ENCODE peak calls at places on chromosomes 6 and 20, in four cellular contexts. F is HL-60; A is cardiac muscle cell; O is stimulated activated naive CD8-positive, alpha-beta T cell treated with anti-CD3 and anti-CD28 coated beads, Interleukin-15, Interleukin-2, amounts not matched to agents 100 U/mL and 50 U/mL, for 24 hours. G is an unnamed sample.

GRCh38 chr20:62088258-62089127 is 22.8 kb upstream of the TAF4 start:
- DNase-seq in A (no peak), O (no peak), F (no peak), G (no peak)

GRCh38 chr6:4320860-4321259 is 185.5 kb upstream of the ECI2 start:
- DNase-seq in F (no peak), O (no peak), A (no peak), G (no peak)

GRCh38 chr6:142413111-142413510 is 111.3 kb downstream of the ADGRG6 start:
- DNase-seq in A (no peak), O (no peak), F (no peak), G (no peak)

GRCh38 chr20:32240220-32240619 is 32.5 kb downstream of the POFUT1 start:
- DNase-seq in O (no peak), A (no peak), F (no peak), G (no peak)

GRCh38 chr20:46814366-46815232 is 80.0 kb upstream of the EYA2 start:
- DNase-seq in A (peak), F (no peak), O (no peak), G (no peak)

GRCh38 chr20:13220194-13220856 is 749 bp upstream of the ISM1 start:
- DNase-seq in A (peak), F (peak), O (peak), G (no peak)

GRCh38 chr6:53831956-53832660 is 37.3 kb downstream of the LRRC1 start:
- DNase-seq in O (no peak), A (no peak), F (no peak), G (no peak)

GRCh38 chr20:46047821-46048220 is 18.8 kb downstream of the SLC12A5 start:
- DNase-seq in A (no peak), O (no peak), F (no peak), G (no peak)

GRCh38 chr6:107853226-107853625 is 29.1 kb upstream of the SCML4 start:
- DNase-seq in O (no peak), A (no peak), F (no peak), G (no peak)

GRCh38 chr20:54922636-54923035 is 447.2 kb downstream of the DOK5 start:
- DNase-seq in F (no peak), O (no peak), A (no peak), G (no peak)

GRCh38 chr6:136737343-136738177 is 54.7 kb downstream of the MAP3K5 start:
- DNase-seq in A (peak), F (no peak), O (no peak), G (no peak)

GRCh38 chr6:129890164-129890563 is 29.0 kb upstream of the TMEM244 start:
- DNase-seq in O (no peak), A (no peak), F (no peak), G (no peak)

GRCh38 chr20:1423625-1424106 is 30.8 kb upstream of the FKBP1A start:
- DNase-seq in A (peak), O (no peak), F (peak), G (no peak)

GRCh38 chr6:753486-753885 is 60.5 kb upstream of the EXOC2 start:
- DNase-seq in A (no peak), O (no peak), F (no peak), G (no peak)

GRCh38 chr20:47269309-47270165 is 87.0 kb downstream of the ZMYND8 start:
- DNase-seq in O (no peak), F (no peak), A (no peak), G (no peak)

GRCh38 chr6:125584468-125584939 is 164.9 kb upstream of the HEY2 start:
- DNase-seq in A (peak), F (no peak), O (no peak), G (no peak)

GRCh38 chr6:145372671-145373123 is 362.6 kb downstream of the EPM2A start:
- DNase-seq in O (no peak), A (peak), F (no peak), G (no peak)

GRCh38 chr6:80182291-80182690 is 75.8 kb downstream of the BCKDHB start:
- DNase-seq in O (no peak), F (no peak), A (no peak), G (no peak)

GRCh38 chr6:41408576-41408975 is 73.2 kb downstream of the NCR2 start:
- DNase-seq in A (peak), O (no peak), F (no peak), G (no peak)

GRCh38 chr6:2237001-2237400 is 8.4 kb downstream of the GMDS start:
- DNase-seq in O (no peak), F (no peak), A (no peak), G (no peak)

GRCh38 chr6:15389079-15389758 is 143.3 kb downstream of the JARID2 start:
- DNase-seq in A (peak), F (peak), O (peak), G (no peak)

GRCh38 chr20:22430154-22430745 is 154.1 kb downstream of the FOXA2 start:
- DNase-seq in O (no peak), F (no peak), A (no peak), G (no peak)

GRCh38 chr6:128452713-128453112 is 67.7 kb downstream of the PTPRK start:
- DNase-seq in A (no peak), O (no peak), F (no peak), G (no peak)

GRCh38 chr6:25883536-25883935 is 9.5 kb upstream of the SLC17A3 start:
- DNase-seq in O (no peak), F (no peak), A (no peak), G (no peak)

GRCh38 chr6:18166314-18167007 is 11.2 kb downstream of the KDM1B start:
- DNase-seq in A (no peak), F (no peak), O (no peak), G (no peak)

GRCh38 chr6:145960918-145961604 is 3.1 kb downstream of the SHPRH start:
- DNase-seq in A (no peak), F (peak), O (no peak), G (no peak)

GRCh38 chr6:159832941-159833340 is 32.9 kb downstream of the PNLDC1 start:
- DNase-seq in A (no peak), F (no peak), O (no peak), G (no peak)

GRCh38 chr6:37607949-37608348 is 89.7 kb downstream of the MDGA1 start:
- DNase-seq in O (no peak), F (no peak), A (peak), G (no peak)

GRCh38 chr6:11869656-11870340 is 91.2 kb upstream of the ADTRP start:
- DNase-seq in A (peak), F (no peak), O (no peak), G (no peak)

GRCh38 chr6:41874741-41875140 is 20.4 kb downstream of the USP49 start:
- DNase-seq in O (no peak), A (no peak), F (peak), G (no peak)

GRCh38 chr6:32192608-32193039 is at the start of gene GPSM3:
- DNase-seq in O (peak), A (no peak), F (peak), G (no peak)

GRCh38 chr6:116398366-116399005 is 27.7 kb downstream of the DSE start:
- DNase-seq in A (no peak), O (no peak), F (no peak), G (no peak)

GRCh38 chr20:47392015-47392720 is 35.7 kb upstream of the ZMYND8 start:
- DNase-seq in F (peak), O (peak), A (no peak), G (no peak)

GRCh38 chr20:52923123-52923543 is 49.0 kb upstream of the TSHZ2 start:
- DNase-seq in A (no peak), F (peak), O (no peak), G (no peak)